ENCODE peak calls at places on chromosomes 16 and 17, in nine cellular contexts. Y is adrenal gland; H is breast epithelium; J is left ventricle myocardium inferior; N is heart left ventricle; V is ovary; R is HCT116; P is CD8-positive, alpha-beta memory T cell; G is stomach. S is an unnamed sample. For H3K36me3, the result is how much of the 10 kb centered on the place peaks cover.

GRCh38 chr17:64042700-64043485 is 22.5 kb upstream of the ICAM2 start:
- DNase-seq in Y (peak), H (no peak), J (no peak), N (no peak), V (peak), R (no peak), P (no peak), G (no peak), S (no peak)

GRCh38 chr17:8318536-8318935 is 8.5 kb downstream of the ARHGEF15 start:
- DNase-seq in Y (no peak), H (no peak), J (no peak), N (no peak), V (no peak), R (no peak), P (no peak), G (no peak), S (no peak)

GRCh38 chr16:85437161-85438052 is 175.7 kb upstream of the GSE1 start:
- DNase-seq in Y (no peak), H (peak), J (no peak), N (no peak), V (peak), R (no peak), P (no peak), G (peak), S (no peak)

GRCh38 chr17:41781404-41782110 is 5.0 kb downstream of the JUP start:
- DNase-seq in Y (no peak), H (no peak), J (peak), N (peak), V (no peak), R (no peak), P (no peak), G (no peak), S (no peak)

GRCh38 chr17:2055494-2056220 is 754 bp downstream of the HIC1 start:
- DNase-seq in Y (no peak), H (no peak), J (no peak), N (peak), V (peak), R (no peak), P (no peak), G (no peak), S (no peak)

GRCh38 chr16:10601444-10602401 is 21.3 kb upstream of the EMP2 start:
- DNase-seq in Y (no peak), H (peak), J (peak), N (peak), V (no peak), R (no peak), P (no peak), G (no peak), S (no peak)

GRCh38 chr17:27840688-27841087 is 40.4 kb upstream of the NOS2 start:
- DNase-seq in Y (no peak), H (no peak), J (no peak), N (no peak), V (no peak), R (no peak), P (no peak), G (no peak), S (no peak)

GRCh38 chr17:43381204-43381603 is 17.6 kb upstream of the ARL4D start:
- DNase-seq in Y (no peak), H (peak), J (no peak), N (no peak), V (no peak), R (no peak), P (no peak), G (peak), S (no peak)

GRCh38 chr17:21161498-21162393 is 35.0 kb downstream of the DHRS7B start:
- DNase-seq in Y (no peak), H (no peak), J (no peak), N (no peak), V (no peak), R (no peak), P (no peak), G (no peak), S (no peak)

GRCh38 chr16:82639666-82640336 is 13.0 kb downstream of the CDH13 start:
- DNase-seq in Y (peak), H (no peak), J (peak), N (peak), V (no peak), R (peak), P (no peak), G (peak), S (no peak)

GRCh38 chr17:61398721-61399130 is 917 bp upstream of the TBX2 start:
- DNase-seq in Y (no peak), H (no peak), J (no peak), N (no peak), V (no peak), R (no peak), P (no peak), G (no peak), S (no peak)
- H3K4me3 ChIP-seq in Y (peak), H (peak), J (peak), N (peak), V (peak), R (no peak), P (no peak), G (peak), S (peak)

GRCh38 chr16:70160821-70161220 is 12.8 kb upstream of the CLEC18C start:
- DNase-seq in Y (no peak), H (no peak), J (no peak), N (no peak), V (no peak), R (no peak), P (no peak), G (no peak), S (peak)
- H3K36me3 ChIP-seq in Y (under half), H (under half), J (half or more), N (half or more), V (under half), R (under half), P (under half), G (half or more), S (under half)

GRCh38 chr17:75392559-75392958 is 12.9 kb downstream of the GRB2 start:
- DNase-seq in Y (no peak), H (no peak), J (no peak), N (no peak), V (no peak), R (no peak), P (no peak), G (no peak), S (no peak)
- H3K4me3 ChIP-seq in Y (peak), H (no peak), J (peak), N (peak), V (no peak), R (no peak), P (no peak), G (peak), S (peak)

GRCh38 chr16:14658063-14658462 is 25.3 kb downstream of the BFAR start:
- DNase-seq in Y (no peak), H (no peak), J (no peak), N (no peak), V (no peak), R (no peak), P (no peak), G (no peak), S (no peak)

GRCh38 chr16:14650629-14651028 is 17.9 kb downstream of the BFAR start:
- DNase-seq in Y (no peak), H (no peak), J (no peak), N (no peak), V (no peak), R (no peak), P (no peak), G (no peak), S (no peak)

GRCh38 chr16:14649816-14650215 is 17.1 kb downstream of the BFAR start:
- DNase-seq in Y (no peak), H (no peak), J (no peak), N (no peak), V (no peak), R (no peak), P (no peak), G (no peak), S (no peak)

DNA sequence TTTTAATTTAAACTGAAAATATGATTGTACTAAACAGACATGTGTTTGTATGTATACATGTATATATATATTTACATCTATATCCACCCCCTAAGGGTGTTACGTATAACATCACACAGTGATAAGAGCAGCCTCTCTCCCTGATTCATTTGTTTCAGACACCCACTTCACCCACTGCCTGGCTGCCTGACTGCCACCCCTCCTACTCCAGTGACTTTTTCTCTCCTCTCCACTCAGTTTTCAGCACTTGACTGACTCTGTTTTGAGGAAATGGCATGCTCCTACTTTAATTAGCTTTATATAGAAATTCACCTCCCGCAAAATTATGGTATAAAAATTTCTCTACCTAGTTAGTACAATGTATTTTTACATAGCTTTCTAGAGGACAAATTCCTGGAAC is 20.0 kb downstream of the BFAR start:
- DNase-seq in Y (no peak), H (no peak), J (no peak), N (no peak), V (no peak), R (no peak), P (no peak), G (no peak), S (no peak)
- H3K36me3 ChIP-seq in Y (under half), H (under half), J (half or more), N (half or more), V (under half), R (under half), P (under half), G (under half), S (under half)

GRCh38 chr17:75721463-75722011 is 278 bp downstream of the ITGB4 start:
- DNase-seq in Y (no peak), H (no peak), J (no peak), N (no peak), V (no peak), R (no peak), P (no peak), G (peak), S (no peak)
- H3K4me3 ChIP-seq in Y (peak), H (peak), J (peak), N (peak), V (peak), R (peak), P (no peak), G (peak), S (peak)

DNA sequence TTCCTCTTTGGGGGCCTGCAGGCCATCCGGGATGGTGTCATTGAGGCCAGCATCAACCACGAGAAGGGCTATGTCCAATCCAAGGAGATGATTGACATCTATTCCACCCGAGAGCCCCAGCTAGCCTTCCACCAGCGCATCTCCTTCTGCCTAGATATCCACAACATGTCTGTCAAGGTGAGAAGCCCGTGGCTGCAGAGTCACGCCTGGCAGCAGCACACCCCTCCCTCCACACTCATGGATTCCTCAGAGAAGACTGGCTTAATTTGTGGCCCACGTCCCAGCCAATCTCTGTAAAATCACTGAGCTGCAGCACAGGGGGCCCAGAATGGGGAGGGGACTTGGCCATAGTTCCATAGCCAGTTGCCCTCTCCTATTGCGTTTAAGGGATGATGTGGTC is 15.6 kb downstream of the PSMD3 start:
- DNase-seq in Y (no peak), H (no peak), J (no peak), N (no peak), V (no peak), R (no peak), P (no peak), G (no peak), S (no peak)
- H3K36me3 ChIP-seq in Y (under half), H (under half), J (half or more), N (half or more), V (under half), R (under half), P (half or more), G (half or more), S (under half)

DNA sequence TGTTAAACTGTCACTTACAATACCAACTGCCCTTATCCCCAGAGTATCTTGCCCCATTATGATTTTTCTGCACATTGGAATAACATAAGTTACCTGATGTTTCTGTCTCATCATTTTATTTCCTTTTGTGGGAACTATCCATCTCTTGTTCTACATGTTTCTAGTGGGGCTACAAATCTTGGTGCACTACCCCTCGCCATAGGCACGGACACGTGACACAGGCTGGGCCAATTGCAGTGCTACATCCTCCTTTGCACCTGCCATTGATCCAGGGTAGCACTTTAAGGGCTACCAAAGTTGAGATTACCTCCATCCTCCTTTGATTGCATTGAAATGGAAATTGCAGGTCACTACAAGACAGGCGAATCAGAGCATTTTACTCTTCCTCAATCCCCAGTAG is 14.2 kb upstream of the SYT17 start:
- DNase-seq in Y (no peak), H (no peak), J (no peak), N (no peak), V (no peak), R (peak), P (no peak), G (no peak), S (no peak)
- H3K4me3 ChIP-seq in Y (no peak), H (no peak), J (no peak), N (no peak), V (no peak), R (no peak), P (no peak), G (no peak), S (peak)

GRCh38 chr17:66574123-66574522 is 260.8 kb upstream of the CACNG5 start:
- DNase-seq in Y (no peak), H (no peak), J (no peak), N (no peak), V (no peak), R (no peak), P (no peak), G (no peak), S (no peak)

GRCh38 chr17:66570353-66571195 is 264.3 kb upstream of the CACNG5 start:
- DNase-seq in Y (no peak), H (no peak), J (no peak), N (no peak), V (no peak), R (no peak), P (no peak), G (no peak), S (peak)

GRCh38 chr17:66573078-66573477 is 261.8 kb upstream of the CACNG5 start:
- DNase-seq in Y (no peak), H (no peak), J (no peak), N (no peak), V (no peak), R (no peak), P (no peak), G (no peak), S (no peak)

GRCh38 chr17:66569572-66569971 is 265.3 kb upstream of the CACNG5 start:
- DNase-seq in Y (no peak), H (no peak), J (no peak), N (no peak), V (no peak), R (no peak), P (no peak), G (no peak), S (no peak)

GRCh38 chr17:66571745-66572144 is 263.2 kb upstream of the CACNG5 start:
- DNase-seq in Y (no peak), H (no peak), J (no peak), N (no peak), V (no peak), R (no peak), P (no peak), G (no peak), S (no peak)
- H3K36me3 ChIP-seq in Y (under half), H (under half), J (under half), N (under half), V (under half), R (under half), P (under half), G (under half), S (under half)

S was measured in PC-9.